ENCODE peak calls at places on chromosomes 11 and 22, in eight cellular contexts. J, B, G, U, T, V, E and N are unnamed samples.

GRCh38 chr11:27512238-27512637 is 5.7 kb upstream of the LIN7C start:
- DNase-seq in J (no peak), U (no peak), T (no peak), E (no peak), G (no peak), B (no peak), V (no peak), N (no peak)

GRCh38 chr11:77111946-77112345 is 9.3 kb downstream of the OMP start:
- DNase-seq in T (no peak), V (no peak), E (no peak), G (no peak), J (no peak), B (no peak), U (no peak), N (no peak)

GRCh38 chr22:45638834-45639746 is 32.5 kb upstream of the ATXN10 start:
- DNase-seq in J (no peak), G (no peak), V (peak; percentile 90), E (peak; percentile 41), U (peak; percentile 78), B (no peak), T (no peak), N (peak; percentile 89)

GRCh38 chr22:40055143-40055926 is 60.6 kb downstream of the FAM83F start:
- DNase-seq in G (peak; percentile 23), T (no peak), U (no peak), J (peak; percentile 45), B (no peak), E (no peak), V (no peak), N (no peak)

GRCh38 chr11:88250566-88251080 is 75.4 kb upstream of the RAB38 start:
- DNase-seq in J (no peak), E (no peak), V (no peak), T (no peak), B (no peak), G (no peak), U (no peak), N (no peak)

GRCh38 chr11:126318642-126319373 is 14.9 kb downstream of the DCPS start:
- DNase-seq in B (no peak), V (no peak), E (peak; percentile 95), J (peak; percentile 68), T (no peak), G (peak; percentile 17), U (peak; percentile 88), N (peak; percentile 98)

GRCh38 chr11:79363861-79364378 is 76.9 kb downstream of the TENM4 start:
- DNase-seq in T (no peak), U (peak; percentile 9), E (no peak), J (no peak), G (no peak), B (no peak), V (no peak), N (no peak)

GRCh38 chr11:102272047-102272824 is 45.0 kb upstream of the BIRC3 start:
- DNase-seq in B (no peak), J (no peak), U (no peak), E (no peak), G (no peak), T (no peak), V (no peak), N (no peak)